ENCODE peak calls at places on chromosome 9, in seven cellular contexts. K is suprapubic skin, G is H1, N is adrenal gland, P is endothelial cell of umbilical vein, B is sigmoid colon, F is H54. S is an unnamed sample.

GRCh38 chr9:100498592-100498991 is 25.6 kb downstream of the TMEFF1 start:
- DNase-seq in N (no peak), B (no peak), F (no peak), K (no peak), P (no peak), G (no peak), S (no peak)

GRCh38 chr9:89714316-89714715 is 109.5 kb downstream of the GADD45G start:
- DNase-seq in P (no peak), G (no peak), F (no peak), B (no peak), N (no peak), K (no peak), S (no peak)

GRCh38 chr9:35651964-35652828 is 1.5 kb upstream of the SIT1 start:
- DNase-seq in G (no peak), P (no peak), N (no peak), F (no peak), K (no peak), B (no peak), S (no peak)

GRCh38 chr9:134544388-134545212 is 97.0 kb upstream of the COL5A1 start:
- DNase-seq in B (peak), G (peak), K (no peak), P (peak), N (no peak), F (peak), S (no peak)

GRCh38 chr9:110809038-110809595 is 140.5 kb downstream of the MUSK start:
- DNase-seq in K (no peak), N (no peak), G (no peak), P (no peak), B (no peak), F (no peak), S (no peak)

GRCh38 chr9:136438548-136438908 is 1.1 kb downstream of the INPP5E start:
- DNase-seq in G (no peak), P (peak), K (no peak), B (no peak), N (no peak), F (no peak), S (peak)

GRCh38 chr9:16150501-16150900 is 597.7 kb downstream of the CCDC171 start:
- DNase-seq in K (no peak), P (no peak), G (no peak), B (peak), N (peak), F (no peak), S (no peak)

GRCh38 chr9:82436480-82436879 is 447.9 kb downstream of the SPATA31D1 start:
- DNase-seq in N (no peak), B (no peak), K (no peak), F (no peak), P (no peak), G (no peak), S (no peak)

GRCh38 chr9:12698293-12698692 is 5.1 kb downstream of the TYRP1 start:
- DNase-seq in P (no peak), F (no peak), G (no peak), B (no peak), N (no peak), K (no peak), S (no peak)

DNA sequence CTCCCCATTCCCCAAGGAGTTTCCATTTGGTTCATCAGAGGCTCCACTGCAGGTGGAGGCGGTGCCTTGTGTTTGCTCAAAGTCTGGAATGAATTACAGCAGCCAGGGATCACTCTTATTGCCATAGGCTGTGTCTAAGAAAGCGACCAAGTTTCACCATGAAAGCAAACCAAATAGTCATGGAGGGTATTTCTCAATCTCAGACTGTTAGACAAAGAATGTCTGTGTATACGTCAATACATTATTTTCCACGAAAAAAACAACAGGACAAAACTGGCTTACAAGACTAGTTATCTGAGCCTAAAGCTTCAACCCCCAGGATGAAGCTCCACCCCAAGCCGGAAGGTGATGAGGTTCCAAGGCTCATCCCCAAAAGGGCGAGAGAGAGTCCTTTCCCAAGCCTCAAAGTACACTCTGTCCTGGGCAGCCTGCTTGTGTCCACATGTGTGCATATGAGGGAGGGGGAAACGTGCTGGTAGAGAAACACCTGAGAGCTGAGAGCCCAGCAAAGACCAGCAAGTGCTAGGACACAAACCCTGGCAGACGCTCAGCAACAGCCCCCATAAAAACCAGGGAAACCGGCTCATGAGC is 4.3 kb downstream of the B4GALT1 start:
- DNase-seq in K (peak), G (no peak), B (peak), P (no peak), F (no peak), N (no peak), S (no peak)
- TF ChIP-seq POLR2A in K (no peak), G (no peak), B (no peak), P (no peak), F (no peak), N (no peak), S (no peak)

GRCh38 chr9:76835571-76836283 is 70.2 kb downstream of the PRUNE2 start:
- DNase-seq in N (no peak), F (peak), B (peak), K (no peak), P (no peak), G (no peak), S (no peak)
- TF ChIP-seq POLR2A in N (peak), F (no peak), B (no peak), K (no peak), P (no peak), G (no peak), S (no peak)

DNA sequence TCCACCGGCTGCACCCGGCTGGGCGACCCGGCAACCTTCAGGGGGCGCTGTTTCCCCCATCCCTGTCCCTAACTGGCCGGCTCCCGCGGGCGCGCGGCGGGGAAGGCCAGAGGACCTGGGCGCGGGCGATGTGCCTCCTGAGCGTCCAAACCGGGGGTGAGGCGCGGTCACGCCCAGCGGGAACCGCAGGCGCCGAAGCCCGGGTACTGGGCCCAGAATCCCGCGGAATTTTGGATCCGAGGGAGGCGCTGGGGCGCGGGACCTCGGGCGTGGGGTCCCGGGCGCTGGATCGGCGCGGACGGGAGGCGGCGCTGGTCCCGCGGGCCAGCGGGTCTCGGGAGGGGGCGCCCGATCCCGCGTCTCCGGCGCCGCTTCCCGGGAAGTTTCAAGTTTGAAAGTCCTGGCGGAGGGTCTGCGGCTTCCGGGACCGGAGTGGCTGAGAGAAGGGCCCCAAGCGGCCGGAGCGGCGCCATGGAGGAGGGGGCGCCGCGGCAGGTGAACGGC is at the start of gene PKN3:
- DNase-seq in B (peak), K (no peak), F (peak), P (peak), N (peak), G (peak), S (peak)
- TF ChIP-seq POLR2A in B (no peak), K (no peak), F (no peak), P (peak), N (no peak), G (no peak), S (peak)

GRCh38 chr9:85863875-85864274 is 77.1 kb upstream of the NAA35 start:
- DNase-seq in F (no peak), K (no peak), B (no peak), P (no peak), G (no peak), N (no peak), S (no peak)
- TF ChIP-seq POLR2A in F (no peak), K (no peak), B (no peak), P (no peak), G (no peak), N (no peak), S (no peak)

GRCh38 chr9:132769895-132770774 is 99.9 kb downstream of the GTF3C4 start:
- DNase-seq in N (peak), F (peak), B (peak), K (peak), P (peak), G (peak), S (peak)
- TF ChIP-seq POLR2A in N (peak), F (peak), B (no peak), K (no peak), P (peak), G (peak), S (peak)

S was measured in erythroblast.